ENCODE peak calls at places on chromosomes 13 and 19, in nine cellular contexts. One of them, this sample, is unnamed.
A peak's percentile ranks its signal among the peaks of the same experiment; 100 is the strongest.

GRCh38 chr13:96090240-96091101 is 564 bp downstream of the HS6ST3 start:
- DNase-seq in OCI-LY7: no peak
- DNase-seq in CD4-positive, alpha-beta memory T cell: no peak
- DNase-seq in skeletal muscle cell: no peak
- DNase-seq in KG1: no peak
- DNase-seq in mammary epithelial cell: no peak
- DNase-seq in Calu3: no peak
- DNase-seq in trophoblast cell: no peak
- DNase-seq in GM04504: no peak
- DNase-seq in this sample: no peak

GRCh38 chr19:53991224-53992113 is at the start of gene CACNG6:
- DNase-seq in mammary epithelial cell: no peak
- DNase-seq in skeletal muscle cell: no peak
- DNase-seq in GM04504: no peak
- DNase-seq in OCI-LY7: peak; percentile 81
- DNase-seq in CD4-positive, alpha-beta memory T cell: no peak
- DNase-seq in KG1: no peak
- DNase-seq in Calu3: peak; percentile 94
- DNase-seq in trophoblast cell: no peak
- DNase-seq in this sample: no peak

GRCh38 chr19:5956728-5957127 is 21.2 kb downstream of the RANBP3 start:
- DNase-seq in mammary epithelial cell: no peak
- DNase-seq in skeletal muscle cell: no peak
- DNase-seq in OCI-LY7: no peak
- DNase-seq in KG1: no peak
- DNase-seq in trophoblast cell: no peak
- DNase-seq in Calu3: no peak
- DNase-seq in CD4-positive, alpha-beta memory T cell: no peak
- DNase-seq in GM04504: no peak
- DNase-seq in this sample: no peak

GRCh38 chr19:7211191-7211988 is 82.8 kb downstream of the INSR start:
- DNase-seq in mammary epithelial cell: no peak
- DNase-seq in trophoblast cell: peak; percentile 49
- DNase-seq in GM04504: no peak
- DNase-seq in skeletal muscle cell: no peak
- DNase-seq in KG1: no peak
- DNase-seq in CD4-positive, alpha-beta memory T cell: no peak
- DNase-seq in Calu3: no peak
- DNase-seq in OCI-LY7: no peak
- DNase-seq in this sample: no peak

GRCh38 chr13:72304121-72304745 is 423.2 kb downstream of the MZT1 start:
- DNase-seq in skeletal muscle cell: peak; percentile 10
- DNase-seq in CD4-positive, alpha-beta memory T cell: no peak
- DNase-seq in KG1: no peak
- DNase-seq in trophoblast cell: no peak
- DNase-seq in Calu3: no peak
- DNase-seq in mammary epithelial cell: no peak
- DNase-seq in OCI-LY7: no peak
- DNase-seq in GM04504: peak; percentile 35
- DNase-seq in this sample: no peak

GRCh38 chr13:50094615-50095293 is 79.5 kb downstream of the KCNRG start:
- DNase-seq in trophoblast cell: peak; percentile 17
- DNase-seq in mammary epithelial cell: peak; percentile 60
- DNase-seq in skeletal muscle cell: no peak
- DNase-seq in KG1: no peak
- DNase-seq in CD4-positive, alpha-beta memory T cell: no peak
- DNase-seq in OCI-LY7: no peak
- DNase-seq in GM04504: no peak
- DNase-seq in Calu3: no peak
- DNase-seq in this sample: peak; percentile 16

GRCh38 chr19:45146251-45146650 is 14.5 kb downstream of the NKPD1 start:
- DNase-seq in KG1: no peak
- DNase-seq in CD4-positive, alpha-beta memory T cell: no peak
- DNase-seq in skeletal muscle cell: no peak
- DNase-seq in Calu3: no peak
- DNase-seq in mammary epithelial cell: no peak
- DNase-seq in GM04504: no peak
- DNase-seq in OCI-LY7: no peak
- DNase-seq in trophoblast cell: no peak
- DNase-seq in this sample: no peak

GRCh38 chr13:99867535-99868271 is 103.9 kb downstream of the ZIC5 start:
- DNase-seq in OCI-LY7: no peak
- DNase-seq in mammary epithelial cell: no peak
- DNase-seq in skeletal muscle cell: no peak
- DNase-seq in Calu3: no peak
- DNase-seq in CD4-positive, alpha-beta memory T cell: no peak
- DNase-seq in KG1: no peak
- DNase-seq in trophoblast cell: no peak
- DNase-seq in GM04504: no peak
- DNase-seq in this sample: no peak

GRCh38 chr19:5354403-5354802 is 13.8 kb upstream of the PTPRS start:
- DNase-seq in OCI-LY7: no peak
- DNase-seq in CD4-positive, alpha-beta memory T cell: no peak
- DNase-seq in skeletal muscle cell: no peak
- DNase-seq in KG1: no peak
- DNase-seq in mammary epithelial cell: no peak
- DNase-seq in Calu3: peak; percentile 33
- DNase-seq in trophoblast cell: peak; percentile 33
- DNase-seq in GM04504: no peak
- DNase-seq in this sample: no peak

GRCh38 chr19:38708413-38709024 is 35.8 kb downstream of the CAPN12 start:
- DNase-seq in KG1: no peak
- DNase-seq in mammary epithelial cell: no peak
- DNase-seq in GM04504: no peak
- DNase-seq in Calu3: no peak
- DNase-seq in skeletal muscle cell: no peak
- DNase-seq in OCI-LY7: no peak
- DNase-seq in CD4-positive, alpha-beta memory T cell: no peak
- DNase-seq in trophoblast cell: no peak
- DNase-seq in this sample: no peak

GRCh38 chr13:98476538-98476966 is 100.4 kb downstream of the STK24 start:
- DNase-seq in GM04504: peak; percentile 89
- DNase-seq in OCI-LY7: peak; percentile 61
- DNase-seq in mammary epithelial cell: peak; percentile 90
- DNase-seq in CD4-positive, alpha-beta memory T cell: peak; percentile 84
- DNase-seq in trophoblast cell: peak; percentile 13
- DNase-seq in skeletal muscle cell: peak; percentile 72
- DNase-seq in Calu3: peak; percentile 65
- DNase-seq in KG1: peak; percentile 54
- DNase-seq in this sample: peak; percentile 66

GRCh38 chr19:33416307-33417215 is 43.1 kb downstream of the CEBPG start:
- DNase-seq in Calu3: peak; percentile 87
- DNase-seq in GM04504: no peak
- DNase-seq in skeletal muscle cell: peak; percentile 26
- DNase-seq in CD4-positive, alpha-beta memory T cell: peak; percentile 58
- DNase-seq in OCI-LY7: peak; percentile 66
- DNase-seq in KG1: peak; percentile 31
- DNase-seq in mammary epithelial cell: peak; percentile 44
- DNase-seq in trophoblast cell: peak; percentile 68
- DNase-seq in this sample: no peak

GRCh38 chr19:11735375-11735774 is 3.4 kb downstream of the ZNF823 start:
- DNase-seq in mammary epithelial cell: peak; percentile 32
- DNase-seq in GM04504: no peak
- DNase-seq in CD4-positive, alpha-beta memory T cell: no peak
- DNase-seq in OCI-LY7: no peak
- DNase-seq in Calu3: no peak
- DNase-seq in KG1: no peak
- DNase-seq in trophoblast cell: no peak
- DNase-seq in skeletal muscle cell: no peak
- DNase-seq in this sample: no peak

GRCh38 chr13:36673838-36674326 is at the start of gene SERTM1:
- DNase-seq in KG1: no peak
- DNase-seq in GM04504: no peak
- DNase-seq in trophoblast cell: no peak
- DNase-seq in mammary epithelial cell: peak; percentile 27
- DNase-seq in CD4-positive, alpha-beta memory T cell: no peak
- DNase-seq in skeletal muscle cell: no peak
- DNase-seq in Calu3: no peak
- DNase-seq in OCI-LY7: no peak
- DNase-seq in this sample: no peak

GRCh38 chr19:50206191-50206590 is 2.8 kb downstream of the MYH14 start:
- DNase-seq in Calu3: no peak
- DNase-seq in CD4-positive, alpha-beta memory T cell: no peak
- DNase-seq in skeletal muscle cell: no peak
- DNase-seq in trophoblast cell: no peak
- DNase-seq in KG1: no peak
- DNase-seq in OCI-LY7: no peak
- DNase-seq in mammary epithelial cell: no peak
- DNase-seq in GM04504: no peak
- DNase-seq in this sample: no peak

GRCh38 chr13:99085139-99085845 is 107.4 kb upstream of the DOCK9 start:
- DNase-seq in skeletal muscle cell: no peak
- DNase-seq in OCI-LY7: peak; percentile 9
- DNase-seq in Calu3: no peak
- DNase-seq in CD4-positive, alpha-beta memory T cell: peak; percentile 35
- DNase-seq in KG1: no peak
- DNase-seq in GM04504: no peak
- DNase-seq in mammary epithelial cell: no peak
- DNase-seq in trophoblast cell: peak; percentile 20
- DNase-seq in this sample: no peak

GRCh38 chr19:14786421-14786851 is 8.1 kb upstream of the ADGRE2 start:
- DNase-seq in CD4-positive, alpha-beta memory T cell: no peak
- DNase-seq in Calu3: peak; percentile 4
- DNase-seq in skeletal muscle cell: no peak
- DNase-seq in mammary epithelial cell: no peak
- DNase-seq in KG1: no peak
- DNase-seq in GM04504: no peak
- DNase-seq in trophoblast cell: no peak
- DNase-seq in OCI-LY7: peak; percentile 34
- DNase-seq in this sample: no peak

GRCh38 chr13:47474326-47474725 is 526.7 kb downstream of the SUCLA2 start:
- DNase-seq in trophoblast cell: no peak
- DNase-seq in Calu3: no peak
- DNase-seq in mammary epithelial cell: no peak
- DNase-seq in skeletal muscle cell: no peak
- DNase-seq in GM04504: no peak
- DNase-seq in CD4-positive, alpha-beta memory T cell: no peak
- DNase-seq in KG1: no peak
- DNase-seq in OCI-LY7: no peak
- DNase-seq in this sample: no peak

GRCh38 chr19:36973021-36973843 is 57.1 kb downstream of the ZNF568 start:
- DNase-seq in mammary epithelial cell: peak; percentile 77
- DNase-seq in GM04504: peak; percentile 61
- DNase-seq in Calu3: no peak
- DNase-seq in OCI-LY7: no peak
- DNase-seq in trophoblast cell: peak; percentile 77
- DNase-seq in KG1: peak; percentile 84
- DNase-seq in skeletal muscle cell: peak; percentile 18
- DNase-seq in CD4-positive, alpha-beta memory T cell: peak; percentile 85
- DNase-seq in this sample: no peak

GRCh38 chr19:330503-330902 is 14.1 kb downstream of the MIER2 start:
- DNase-seq in CD4-positive, alpha-beta memory T cell: no peak
- DNase-seq in trophoblast cell: no peak
- DNase-seq in GM04504: no peak
- DNase-seq in KG1: no peak
- DNase-seq in mammary epithelial cell: no peak
- DNase-seq in OCI-LY7: no peak
- DNase-seq in Calu3: no peak
- DNase-seq in skeletal muscle cell: no peak
- DNase-seq in this sample: no peak

GRCh38 chr13:100063333-100063732 is 25.6 kb upstream of the PCCA start:
- DNase-seq in trophoblast cell: peak; percentile 78
- DNase-seq in OCI-LY7: no peak
- DNase-seq in KG1: no peak
- DNase-seq in mammary epithelial cell: no peak
- DNase-seq in skeletal muscle cell: peak; percentile 65
- DNase-seq in Calu3: no peak
- DNase-seq in CD4-positive, alpha-beta memory T cell: no peak
- DNase-seq in GM04504: no peak
- DNase-seq in this sample: no peak

GRCh38 chr19:31838163-31838798 is 489.0 kb upstream of the TSHZ3 start:
- DNase-seq in GM04504: no peak
- DNase-seq in trophoblast cell: no peak
- DNase-seq in KG1: no peak
- DNase-seq in Calu3: no peak
- DNase-seq in skeletal muscle cell: no peak
- DNase-seq in OCI-LY7: no peak
- DNase-seq in mammary epithelial cell: no peak
- DNase-seq in CD4-positive, alpha-beta memory T cell: no peak
- DNase-seq in this sample: no peak

GRCh38 chr13:60583911-60584753 is 187.1 kb downstream of the TDRD3 start:
- DNase-seq in CD4-positive, alpha-beta memory T cell: no peak
- DNase-seq in mammary epithelial cell: peak; percentile 64
- DNase-seq in Calu3: no peak
- DNase-seq in GM04504: peak; percentile 75
- DNase-seq in trophoblast cell: no peak
- DNase-seq in KG1: no peak
- DNase-seq in OCI-LY7: no peak
- DNase-seq in skeletal muscle cell: no peak
- DNase-seq in this sample: no peak

GRCh38 chr19:30719189-30719990 is 347.2 kb downstream of the ZNF536 start:
- DNase-seq in skeletal muscle cell: no peak
- DNase-seq in GM04504: no peak
- DNase-seq in Calu3: peak; percentile 38
- DNase-seq in CD4-positive, alpha-beta memory T cell: no peak
- DNase-seq in KG1: no peak
- DNase-seq in trophoblast cell: no peak
- DNase-seq in OCI-LY7: no peak
- DNase-seq in mammary epithelial cell: peak; percentile 29
- DNase-seq in this sample: no peak